ENCODE peak calls at places on chromosomes 5 and 9, in ten cellular contexts. V is upper lobe of right lung; N is PC-3; D is left colon; Z is Right ventricle myocardium superior; J is ureter; M is HAP-1; A is brain microvascular endothelial cell; F is activated naive CD4-positive, alpha-beta T cell treated with Interleukin-2 at 50 U/mL for 16 hours; G is GM13977. C is an unnamed sample.

GRCh38 chr9:75087279-75087823 is 604 bp downstream of the NMRK1 start:
- DNase-seq in V (no peak), N (peak), D (peak), Z (no peak), J (peak), M (no peak), A (peak), F (peak), G (no peak), C (peak)

GRCh38 chr5:71865202-71865601 is 146.1 kb downstream of the CARTPT start:
- DNase-seq in V (no peak), N (peak), D (no peak), Z (no peak), J (no peak), M (no peak), A (peak), F (no peak), G (no peak), C (no peak)

GRCh38 chr5:104179057-104179456 is 616.5 kb upstream of the NUDT12 start:
- DNase-seq in V (no peak), N (peak), D (peak), Z (no peak), J (no peak), M (peak), A (peak), F (no peak), G (peak), C (peak)

GRCh38 chr9:127612993-127613954 is 1.2 kb downstream of the STXBP1 start:
- DNase-seq in V (peak), N (peak), D (peak), Z (peak), J (peak), M (peak), A (peak), F (peak), G (no peak), C (no peak)

GRCh38 chr9:14887149-14887548 is 23.1 kb downstream of the FREM1 start:
- DNase-seq in V (no peak), N (no peak), D (peak), Z (no peak), J (no peak), M (no peak), A (no peak), F (no peak), G (no peak), C (no peak)

GRCh38 chr5:158462349-158463114 is 603.6 kb upstream of the CLINT1 start:
- DNase-seq in V (no peak), N (no peak), D (no peak), Z (peak), J (no peak), M (no peak), A (no peak), F (no peak), G (no peak), C (no peak)

GRCh38 chr9:87512321-87512720 is 14.7 kb downstream of the DAPK1 start:
- DNase-seq in V (no peak), N (no peak), D (no peak), Z (no peak), J (no peak), M (no peak), A (no peak), F (no peak), G (no peak), C (peak)

GRCh38 chr9:95815153-95815552 is 60.3 kb upstream of the ERCC6L2 start:
- DNase-seq in V (no peak), N (peak), D (no peak), Z (no peak), J (no peak), M (no peak), A (peak), F (no peak), G (no peak), C (no peak)

GRCh38 chr9:100756217-100756616 is 178.3 kb downstream of the CAVIN4 start:
- DNase-seq in V (no peak), N (no peak), D (no peak), Z (no peak), J (no peak), M (no peak), A (no peak), F (no peak), G (no peak), C (peak)

GRCh38 chr9:127796899-127797370 is 5.7 kb upstream of the FPGS start:
- DNase-seq in V (no peak), N (peak), D (no peak), Z (no peak), J (no peak), M (no peak), A (no peak), F (no peak), G (no peak), C (peak)

GRCh38 chr9:112970939-112971338 is 41.1 kb downstream of the ZNF883 start:
- DNase-seq in V (no peak), N (peak), D (no peak), Z (no peak), J (no peak), M (no peak), A (no peak), F (no peak), G (no peak), C (no peak)

GRCh38 chr9:39108145-39108544 is 179.8 kb downstream of the CNTNAP3 start:
- DNase-seq in V (no peak), N (no peak), D (no peak), Z (no peak), J (no peak), M (no peak), A (no peak), F (no peak), G (no peak), C (no peak)

GRCh38 chr5:98774192-98775046 is 956 bp downstream of the RGMB start:
- DNase-seq in V (peak), N (peak), D (peak), Z (peak), J (peak), M (peak), A (peak), F (peak), G (peak), C (peak)

GRCh38 chr5:324736-325612 is 3.5 kb downstream of the AHRR start:
- DNase-seq in V (peak), N (no peak), D (no peak), Z (peak), J (no peak), M (no peak), A (no peak), F (no peak), G (no peak), C (no peak)

GRCh38 chr5:147635882-147636531 is 126.1 kb upstream of the DPYSL3 start:
- DNase-seq in V (no peak), N (no peak), D (no peak), Z (no peak), J (peak), M (no peak), A (no peak), F (no peak), G (no peak), C (no peak)

GRCh38 chr5:175517824-175518450 is 39.6 kb downstream of the SFXN1 start:
- DNase-seq in V (no peak), N (peak), D (no peak), Z (no peak), J (no peak), M (no peak), A (peak), F (peak), G (no peak), C (no peak)

GRCh38 chr9:38035873-38036272 is 33.2 kb downstream of the SHB start:
- DNase-seq in V (no peak), N (peak), D (no peak), Z (no peak), J (no peak), M (no peak), A (peak), F (no peak), G (no peak), C (no peak)

GRCh38 chr5:122493091-122493775 is 181.2 kb downstream of the SNCAIP start:
- DNase-seq in V (peak), N (no peak), D (no peak), Z (peak), J (peak), M (no peak), A (no peak), F (no peak), G (no peak), C (no peak)